ENCODE peak calls at places on chromosome 13, in six cellular contexts. E is naive thymus-derived CD4-positive, alpha-beta T cell; I is H1; O is kidney; P is fibroblast of pulmonary artery; D is heart left ventricle. W is an unnamed sample.
A peak's percentile ranks its signal among the peaks of the same experiment; 100 is the strongest.

GRCh38 chr13:27496006-27496405 is 45.6 kb upstream of the MTIF3 start:
- DNase-seq in E (no peak), I (no peak), O (no peak), P (no peak), D (no peak), W (no peak)

GRCh38 chr13:31038834-31039552 is 106.5 kb downstream of the TEX26 start:
- DNase-seq in E (peak; percentile 34), I (no peak), O (no peak), P (no peak), D (no peak), W (no peak)

GRCh38 chr13:81018936-81019335 is 678.0 kb upstream of the SPRY2 start:
- DNase-seq in E (no peak), I (no peak), O (no peak), P (no peak), D (no peak), W (no peak)

GRCh38 chr13:98503175-98504028 is 73.5 kb downstream of the STK24 start:
- DNase-seq in E (no peak), I (no peak), O (no peak), P (no peak), D (no peak), W (no peak)

GRCh38 chr13:94129490-94129894 is 350.0 kb downstream of the DCT start:
- DNase-seq in E (no peak), I (no peak), O (no peak), P (no peak), D (no peak), W (no peak)

GRCh38 chr13:108227651-108228272 is 9.6 kb downstream of the ABHD13 start:
- DNase-seq in E (no peak), I (no peak), O (no peak), P (peak; percentile 71), D (no peak), W (no peak)

GRCh38 chr13:38419312-38419873 is 69.7 kb downstream of the UFM1 start:
- DNase-seq in E (no peak), I (no peak), O (no peak), P (no peak), D (no peak), W (no peak)

GRCh38 chr13:59747529-59747928 is 416.2 kb downstream of the DIAPH3 start:
- DNase-seq in E (no peak), I (no peak), O (no peak), P (no peak), D (no peak), W (no peak)

GRCh38 chr13:63403726-63404125 is 1988.1 kb upstream of the PCDH20 start:
- DNase-seq in E (no peak), I (no peak), O (no peak), P (peak; percentile 6), D (no peak), W (no peak)

GRCh38 chr13:102878491-102878890 is 32.7 kb downstream of the ERCC5 start:
- DNase-seq in E (no peak), I (no peak), O (no peak), P (peak; percentile 87), D (no peak), W (no peak)

DNA sequence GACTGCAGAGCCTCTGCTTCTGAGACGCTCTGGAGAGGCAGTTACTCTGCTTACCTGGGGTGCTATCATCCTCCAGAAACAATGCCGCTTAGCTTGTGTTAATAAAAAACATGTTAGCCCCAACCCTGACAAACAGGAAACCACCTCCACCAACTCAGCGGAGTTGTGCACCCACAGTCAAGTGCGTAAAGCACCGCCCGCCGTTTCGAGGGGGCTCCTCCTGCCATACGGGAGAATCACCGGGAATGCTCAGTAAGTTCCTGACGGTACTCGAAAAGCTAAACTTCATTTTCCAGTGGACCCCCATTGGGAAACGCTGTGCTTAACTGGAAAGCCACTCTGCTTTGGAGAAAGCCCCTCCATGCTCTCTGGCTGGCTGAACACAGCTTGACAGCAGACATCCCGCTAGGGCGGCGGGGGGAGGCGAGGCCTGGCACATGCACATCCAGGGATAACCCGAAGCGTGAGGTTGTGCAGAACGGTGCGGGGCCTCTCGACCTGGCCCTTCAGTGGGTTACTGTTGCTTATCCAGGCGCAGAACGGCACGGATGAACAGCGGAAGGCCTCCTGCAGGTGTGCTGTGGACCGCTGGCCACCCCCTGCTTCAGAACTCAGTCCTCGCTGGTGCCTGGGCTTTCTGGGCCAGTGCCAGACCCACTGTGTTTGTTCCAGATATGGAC is 17.1 kb downstream of the GAS6 start:
- DNase-seq in E (no peak), I (no peak), O (peak; percentile 68), P (no peak), D (no peak), W (no peak)
- H3K4me3 ChIP-seq in E (peak overlapping the region; percentile 39), I (no peak overlapping the region), O (no peak overlapping the region), P (no peak overlapping the region), D (no peak overlapping the region), W (no peak overlapping the region)

GRCh38 chr13:22836475-22836874 is 344.3 kb upstream of the SGCG start:
- DNase-seq in E (no peak), I (no peak), O (no peak), P (no peak), D (no peak), W (no peak)

GRCh38 chr13:22837980-22838615 is 342.7 kb upstream of the SGCG start:
- DNase-seq in E (no peak), I (no peak), O (no peak), P (no peak), D (no peak), W (no peak)

DNA sequence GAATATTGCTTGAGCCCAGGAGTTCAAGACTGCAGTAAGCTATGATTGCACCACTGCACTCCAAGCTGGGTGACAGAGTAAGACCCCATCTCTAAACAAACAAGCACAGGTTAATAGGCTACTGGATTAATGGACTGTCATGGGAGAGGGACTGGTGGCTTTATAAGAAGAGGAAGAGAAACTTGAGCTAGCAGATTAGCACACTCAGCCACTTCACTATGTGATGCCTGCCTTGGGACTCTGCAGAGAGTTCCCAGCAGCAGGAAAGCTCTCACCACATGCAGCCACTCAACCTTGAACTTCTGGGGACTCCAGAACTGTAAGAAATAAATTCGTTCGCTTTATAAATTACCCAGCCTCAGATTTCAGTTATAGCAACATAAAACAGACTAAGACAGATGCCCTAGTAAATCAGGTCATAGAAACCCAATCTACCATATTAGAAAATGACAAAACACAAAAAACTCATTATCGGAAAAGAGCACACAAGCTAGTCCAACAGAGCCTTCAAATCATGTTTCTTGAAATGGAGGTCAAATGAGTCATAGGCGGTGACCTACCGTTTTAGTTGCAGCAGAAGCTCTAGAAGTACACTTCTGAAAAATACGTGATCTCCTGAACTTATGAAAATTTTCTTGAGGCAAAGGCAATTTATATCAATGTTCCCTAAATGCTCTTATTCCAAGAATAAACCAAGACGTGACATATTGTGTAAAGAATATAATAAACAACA is 341.1 kb upstream of the SGCG start:
- DNase-seq in E (no peak), I (no peak), O (no peak), P (no peak), D (no peak), W (no peak)
- H3K4me3 ChIP-seq in E (no peak overlapping the region), I (no peak overlapping the region), O (no peak overlapping the region), P (no peak overlapping the region), D (no peak overlapping the region), W (no peak overlapping the region)

GRCh38 chr13:20190481-20191310 is 2.0 kb downstream of the GJB2 start:
- DNase-seq in E (no peak), I (no peak), O (no peak), P (peak; percentile 71), D (no peak), W (no peak)

GRCh38 chr13:20191902-20192469 is 752 bp downstream of the GJB2 start:
- DNase-seq in E (no peak), I (no peak), O (peak; percentile 58), P (no peak), D (no peak), W (no peak)

GRCh38 chr13:20192470-20193141 is at the start of gene GJB2:
- DNase-seq in E (no peak), I (no peak), O (peak; percentile 75), P (no peak), D (no peak), W (no peak)

GRCh38 chr13:20193142-20193923 is 595 bp upstream of the GJB2 start:
- DNase-seq in E (no peak), I (no peak), O (peak; percentile 61), P (no peak), D (no peak), W (no peak)

DNA sequence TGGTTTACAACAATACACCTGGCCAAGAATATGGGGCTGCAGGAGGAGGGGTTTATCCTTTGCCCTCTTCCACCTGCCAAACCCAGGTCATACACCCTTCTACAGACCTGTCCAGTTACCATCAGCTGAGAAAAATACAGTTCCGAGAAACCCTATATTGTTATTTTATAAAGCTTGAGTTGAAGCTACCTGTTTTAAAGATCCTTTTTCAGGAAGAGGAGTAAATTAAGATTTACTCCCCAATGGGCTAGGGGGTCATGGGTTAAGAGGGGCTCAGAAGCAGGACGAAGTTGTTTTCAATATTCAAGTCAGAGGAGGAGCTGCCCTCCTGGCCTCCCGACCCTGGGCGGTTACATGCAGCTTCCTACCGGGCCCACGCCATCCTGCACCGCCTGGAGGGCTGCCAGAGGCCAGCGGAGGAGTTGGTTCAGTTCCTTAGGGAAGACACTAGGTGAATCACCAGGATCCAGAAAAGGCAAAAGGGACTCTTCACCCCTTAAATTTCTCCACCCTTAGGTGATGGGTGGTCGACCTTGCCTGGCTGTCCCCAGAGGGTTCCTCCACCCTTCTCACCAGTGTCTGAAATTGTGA is 1.3 kb downstream of the GJB2 start:
- DNase-seq in E (no peak), I (no peak), O (peak; percentile 70), P (no peak), D (peak; percentile 40), W (no peak)
- H3K4me3 ChIP-seq in E (no peak overlapping the region), I (peak overlapping the region; percentile 45), O (peak overlapping the region; percentile 70), P (no peak overlapping the region), D (no peak overlapping the region), W (peak overlapping the region; percentile 44)

GRCh38 chr13:42040730-42041016 is 7.8 kb upstream of the DGKH start:
- DNase-seq in E (no peak), I (no peak), O (no peak), P (no peak), D (no peak), W (no peak)
- H3K4me3 ChIP-seq in E (peak overlapping the region; percentile 65), I (peak overlapping the region; percentile 58), O (peak overlapping the region; percentile 80), P (peak overlapping the region; percentile 81), D (peak overlapping the region; percentile 90), W (peak overlapping the region; percentile 60)

W was measured in NT2/D1.